ENCODE peak calls at places on chromosomes 6 and 20, in nine cellular contexts. One of them, this sample, is unnamed.

GRCh38 chr6:120735641-120736040 is 598.6 kb downstream of the TBC1D32 start:
- DNase-seq in fibroblast of pulmonary artery: peak
- DNase-seq in CD8-positive, alpha-beta T cell: no peak
- DNase-seq in neural progenitor cell: no peak
- DNase-seq in left ventricle myocardium inferior: no peak
- DNase-seq in hepatocyte: no peak
- DNase-seq in HFFc6: no peak
- DNase-seq in psoas muscle: no peak
- DNase-seq in fibroblast of lung: no peak
- DNase-seq in this sample: no peak

GRCh38 chr6:18081025-18081668 is 41.3 kb downstream of the NHLRC1 start:
- DNase-seq in HFFc6: no peak
- DNase-seq in left ventricle myocardium inferior: no peak
- DNase-seq in neural progenitor cell: no peak
- DNase-seq in psoas muscle: no peak
- DNase-seq in hepatocyte: no peak
- DNase-seq in fibroblast of lung: no peak
- DNase-seq in fibroblast of pulmonary artery: peak
- DNase-seq in CD8-positive, alpha-beta T cell: no peak
- DNase-seq in this sample: no peak

GRCh38 chr6:165117121-165117520 is 192.3 kb downstream of the C6orf118 start:
- DNase-seq in hepatocyte: no peak
- DNase-seq in left ventricle myocardium inferior: no peak
- DNase-seq in psoas muscle: no peak
- DNase-seq in HFFc6: no peak
- DNase-seq in neural progenitor cell: no peak
- DNase-seq in fibroblast of pulmonary artery: no peak
- DNase-seq in CD8-positive, alpha-beta T cell: no peak
- DNase-seq in fibroblast of lung: no peak
- DNase-seq in this sample: no peak

GRCh38 chr20:2902818-2903217 is 29.5 kb downstream of the PTPRA start:
- DNase-seq in fibroblast of pulmonary artery: no peak
- DNase-seq in psoas muscle: no peak
- DNase-seq in neural progenitor cell: no peak
- DNase-seq in left ventricle myocardium inferior: no peak
- DNase-seq in HFFc6: no peak
- DNase-seq in CD8-positive, alpha-beta T cell: no peak
- DNase-seq in fibroblast of lung: no peak
- DNase-seq in hepatocyte: no peak
- DNase-seq in this sample: no peak

GRCh38 chr6:155778336-155778735 is 322.7 kb upstream of the NOX3 start:
- DNase-seq in psoas muscle: no peak
- DNase-seq in left ventricle myocardium inferior: no peak
- DNase-seq in HFFc6: no peak
- DNase-seq in fibroblast of pulmonary artery: no peak
- DNase-seq in CD8-positive, alpha-beta T cell: no peak
- DNase-seq in hepatocyte: no peak
- DNase-seq in fibroblast of lung: no peak
- DNase-seq in neural progenitor cell: no peak
- DNase-seq in this sample: no peak

GRCh38 chr20:4090756-4091331 is 75.5 kb upstream of the RNF24 start:
- DNase-seq in HFFc6: peak
- DNase-seq in left ventricle myocardium inferior: no peak
- DNase-seq in neural progenitor cell: no peak
- DNase-seq in fibroblast of pulmonary artery: peak
- DNase-seq in CD8-positive, alpha-beta T cell: peak
- DNase-seq in hepatocyte: peak
- DNase-seq in psoas muscle: no peak
- DNase-seq in fibroblast of lung: peak
- DNase-seq in this sample: no peak

GRCh38 chr20:48944663-48945297 is 23.3 kb downstream of the ARFGEF2 start:
- DNase-seq in HFFc6: no peak
- DNase-seq in fibroblast of lung: no peak
- DNase-seq in neural progenitor cell: no peak
- DNase-seq in CD8-positive, alpha-beta T cell: no peak
- DNase-seq in left ventricle myocardium inferior: no peak
- DNase-seq in fibroblast of pulmonary artery: no peak
- DNase-seq in psoas muscle: no peak
- DNase-seq in hepatocyte: no peak
- DNase-seq in this sample: no peak

GRCh38 chr20:6765469-6766058 is 1.9 kb upstream of the BMP2 start:
- DNase-seq in psoas muscle: no peak
- DNase-seq in neural progenitor cell: peak
- DNase-seq in fibroblast of lung: peak
- DNase-seq in CD8-positive, alpha-beta T cell: no peak
- DNase-seq in fibroblast of pulmonary artery: peak
- DNase-seq in HFFc6: peak
- DNase-seq in left ventricle myocardium inferior: no peak
- DNase-seq in hepatocyte: peak
- DNase-seq in this sample: peak

GRCh38 chr6:152387091-152387490 is 250.1 kb downstream of the SYNE1 start:
- DNase-seq in HFFc6: no peak
- DNase-seq in neural progenitor cell: no peak
- DNase-seq in fibroblast of pulmonary artery: no peak
- DNase-seq in CD8-positive, alpha-beta T cell: no peak
- DNase-seq in hepatocyte: no peak
- DNase-seq in psoas muscle: no peak
- DNase-seq in fibroblast of lung: no peak
- DNase-seq in left ventricle myocardium inferior: no peak
- DNase-seq in this sample: no peak

GRCh38 chr6:164048840-164049239 is 634.3 kb downstream of the QKI start:
- DNase-seq in psoas muscle: no peak
- DNase-seq in fibroblast of pulmonary artery: peak
- DNase-seq in neural progenitor cell: no peak
- DNase-seq in CD8-positive, alpha-beta T cell: no peak
- DNase-seq in left ventricle myocardium inferior: no peak
- DNase-seq in fibroblast of lung: no peak
- DNase-seq in HFFc6: no peak
- DNase-seq in hepatocyte: peak
- DNase-seq in this sample: no peak

GRCh38 chr6:40806479-40806878 is 219.3 kb upstream of the LRFN2 start:
- DNase-seq in hepatocyte: peak
- DNase-seq in left ventricle myocardium inferior: no peak
- DNase-seq in neural progenitor cell: no peak
- DNase-seq in fibroblast of lung: no peak
- DNase-seq in HFFc6: peak
- DNase-seq in psoas muscle: no peak
- DNase-seq in CD8-positive, alpha-beta T cell: no peak
- DNase-seq in fibroblast of pulmonary artery: no peak
- DNase-seq in this sample: no peak

GRCh38 chr20:1264727-1265126 is 1.4 kb upstream of the SNPH start:
- DNase-seq in HFFc6: no peak
- DNase-seq in neural progenitor cell: peak
- DNase-seq in fibroblast of pulmonary artery: no peak
- DNase-seq in CD8-positive, alpha-beta T cell: no peak
- DNase-seq in fibroblast of lung: no peak
- DNase-seq in hepatocyte: no peak
- DNase-seq in left ventricle myocardium inferior: no peak
- DNase-seq in psoas muscle: no peak
- DNase-seq in this sample: no peak

GRCh38 chr6:85186546-85187170 is 263.2 kb upstream of the NT5E start:
- DNase-seq in fibroblast of lung: peak
- DNase-seq in neural progenitor cell: no peak
- DNase-seq in fibroblast of pulmonary artery: peak
- DNase-seq in CD8-positive, alpha-beta T cell: no peak
- DNase-seq in hepatocyte: no peak
- DNase-seq in psoas muscle: no peak
- DNase-seq in left ventricle myocardium inferior: no peak
- DNase-seq in HFFc6: no peak
- DNase-seq in this sample: no peak

GRCh38 chr6:117110146-117110545 is 155.2 kb upstream of the VGLL2 start:
- DNase-seq in fibroblast of lung: no peak
- DNase-seq in CD8-positive, alpha-beta T cell: no peak
- DNase-seq in left ventricle myocardium inferior: no peak
- DNase-seq in hepatocyte: no peak
- DNase-seq in HFFc6: no peak
- DNase-seq in neural progenitor cell: no peak
- DNase-seq in psoas muscle: no peak
- DNase-seq in fibroblast of pulmonary artery: no peak
- DNase-seq in this sample: no peak

DNA sequence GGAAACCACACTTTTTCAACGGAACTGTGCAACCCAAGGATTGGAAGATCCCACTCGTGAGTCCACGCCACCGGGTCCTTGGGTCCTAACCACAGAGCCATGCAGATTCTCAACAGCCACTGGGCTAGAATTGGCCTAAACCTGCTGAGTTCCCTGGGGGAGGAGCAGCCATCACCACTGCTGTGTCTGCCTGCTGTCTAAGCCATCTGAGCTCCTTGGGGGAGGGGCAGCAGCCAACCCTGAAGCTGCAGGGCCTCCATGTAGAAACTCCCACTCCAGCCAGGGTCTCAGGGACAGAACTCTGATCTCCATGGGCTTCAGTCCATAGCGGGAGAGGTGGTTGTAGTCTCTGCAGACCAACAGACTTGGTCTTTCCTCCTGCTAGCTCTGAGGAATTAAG is 154.6 kb upstream of the VGLL2 start:
- DNase-seq in left ventricle myocardium inferior: no peak
- DNase-seq in HFFc6: no peak
- DNase-seq in fibroblast of lung: no peak
- DNase-seq in fibroblast of pulmonary artery: no peak
- DNase-seq in hepatocyte: no peak
- DNase-seq in CD8-positive, alpha-beta T cell: no peak
- DNase-seq in neural progenitor cell: no peak
- DNase-seq in psoas muscle: peak
- DNase-seq in this sample: no peak
- TF ChIP-seq CTCF in left ventricle myocardium inferior: no peak
- TF ChIP-seq CTCF in HFFc6: no peak
- TF ChIP-seq CTCF in fibroblast of lung: no peak
- TF ChIP-seq CTCF in fibroblast of pulmonary artery: no peak
- TF ChIP-seq CTCF in hepatocyte: no peak
- TF ChIP-seq CTCF in CD8-positive, alpha-beta T cell: no peak
- TF ChIP-seq CTCF in neural progenitor cell: no peak
- TF ChIP-seq CTCF in psoas muscle: no peak
- TF ChIP-seq CTCF in this sample: no peak

DNA sequence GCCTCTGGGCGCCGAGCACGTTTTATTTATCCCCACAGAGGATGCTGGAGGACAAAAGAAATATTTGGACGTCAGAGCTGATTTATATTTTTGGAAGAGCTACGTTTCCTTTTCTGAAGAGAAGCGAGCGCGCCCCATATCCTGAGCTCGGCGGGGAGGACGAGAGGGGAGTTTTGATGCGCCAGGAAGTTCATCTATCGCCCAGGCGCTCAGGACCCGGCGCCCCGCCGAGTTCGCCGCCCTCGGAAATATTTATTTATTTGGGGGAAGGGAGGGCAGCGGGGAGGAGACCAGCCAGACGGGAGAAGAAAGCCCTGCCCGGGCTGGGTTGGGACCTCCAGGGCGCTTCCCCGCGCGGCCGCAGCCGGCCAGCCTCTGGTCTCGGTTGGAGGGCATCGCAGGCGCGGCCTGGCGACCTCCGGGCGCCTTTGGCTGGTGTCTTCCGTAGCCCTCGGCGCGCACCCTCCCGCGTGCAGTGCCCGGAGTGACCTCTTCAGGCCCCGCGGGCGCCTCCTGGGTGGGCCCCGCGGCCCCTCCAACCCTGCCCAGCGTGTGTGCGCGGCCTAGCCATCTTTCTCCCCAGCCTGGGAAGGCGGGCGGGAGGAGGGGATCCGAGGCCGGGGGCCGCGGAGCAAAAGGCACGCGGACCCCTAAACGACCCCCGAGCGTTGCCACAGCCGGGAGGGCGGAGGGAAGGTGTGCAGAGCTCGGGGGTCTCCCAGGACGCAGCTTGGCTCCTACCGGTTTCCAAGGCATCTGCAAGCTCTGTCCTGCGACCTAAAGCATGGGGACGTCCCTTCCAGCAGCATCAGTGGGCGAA is 5.4 kb upstream of the FOXF2 start:
- DNase-seq in psoas muscle: no peak
- DNase-seq in fibroblast of lung: peak
- DNase-seq in fibroblast of pulmonary artery: no peak
- DNase-seq in neural progenitor cell: peak
- DNase-seq in hepatocyte: peak
- DNase-seq in HFFc6: no peak
- DNase-seq in CD8-positive, alpha-beta T cell: no peak
- DNase-seq in left ventricle myocardium inferior: no peak
- DNase-seq in this sample: no peak
- TF ChIP-seq CTCF in psoas muscle: no peak
- TF ChIP-seq CTCF in fibroblast of lung: no peak
- TF ChIP-seq CTCF in fibroblast of pulmonary artery: no peak
- TF ChIP-seq CTCF in neural progenitor cell: no peak
- TF ChIP-seq CTCF in hepatocyte: no peak
- TF ChIP-seq CTCF in HFFc6: no peak
- TF ChIP-seq CTCF in CD8-positive, alpha-beta T cell: no peak
- TF ChIP-seq CTCF in left ventricle myocardium inferior: no peak
- TF ChIP-seq CTCF in this sample: no peak

DNA sequence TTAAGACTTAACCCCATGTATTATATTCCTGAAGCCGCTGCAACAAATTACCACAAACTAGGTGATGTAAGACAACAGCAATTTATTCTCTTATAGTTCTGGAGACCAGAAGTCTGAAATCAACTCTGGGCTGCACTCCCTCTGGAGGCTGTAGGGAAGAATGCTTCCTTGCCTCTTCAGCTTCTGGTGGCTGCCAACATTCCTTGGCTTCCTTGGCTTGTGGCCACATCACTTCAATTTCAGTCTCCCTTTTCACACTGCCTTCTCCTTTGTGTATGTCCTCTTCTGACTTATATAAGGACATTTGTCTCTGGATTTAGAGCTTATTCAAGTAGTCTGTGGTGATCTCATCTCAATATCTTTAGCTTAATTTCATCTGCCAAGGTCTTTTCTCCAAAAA is 141.6 kb downstream of the DHX35 start:
- DNase-seq in fibroblast of pulmonary artery: peak
- DNase-seq in hepatocyte: no peak
- DNase-seq in fibroblast of lung: peak
- DNase-seq in psoas muscle: no peak
- DNase-seq in HFFc6: no peak
- DNase-seq in CD8-positive, alpha-beta T cell: no peak
- DNase-seq in neural progenitor cell: no peak
- DNase-seq in left ventricle myocardium inferior: no peak
- DNase-seq in this sample: no peak
- TF ChIP-seq CTCF in fibroblast of pulmonary artery: peak
- TF ChIP-seq CTCF in hepatocyte: no peak
- TF ChIP-seq CTCF in fibroblast of lung: peak
- TF ChIP-seq CTCF in psoas muscle: no peak
- TF ChIP-seq CTCF in HFFc6: peak
- TF ChIP-seq CTCF in CD8-positive, alpha-beta T cell: no peak
- TF ChIP-seq CTCF in neural progenitor cell: no peak
- TF ChIP-seq CTCF in left ventricle myocardium inferior: no peak
- TF ChIP-seq CTCF in this sample: no peak

DNA sequence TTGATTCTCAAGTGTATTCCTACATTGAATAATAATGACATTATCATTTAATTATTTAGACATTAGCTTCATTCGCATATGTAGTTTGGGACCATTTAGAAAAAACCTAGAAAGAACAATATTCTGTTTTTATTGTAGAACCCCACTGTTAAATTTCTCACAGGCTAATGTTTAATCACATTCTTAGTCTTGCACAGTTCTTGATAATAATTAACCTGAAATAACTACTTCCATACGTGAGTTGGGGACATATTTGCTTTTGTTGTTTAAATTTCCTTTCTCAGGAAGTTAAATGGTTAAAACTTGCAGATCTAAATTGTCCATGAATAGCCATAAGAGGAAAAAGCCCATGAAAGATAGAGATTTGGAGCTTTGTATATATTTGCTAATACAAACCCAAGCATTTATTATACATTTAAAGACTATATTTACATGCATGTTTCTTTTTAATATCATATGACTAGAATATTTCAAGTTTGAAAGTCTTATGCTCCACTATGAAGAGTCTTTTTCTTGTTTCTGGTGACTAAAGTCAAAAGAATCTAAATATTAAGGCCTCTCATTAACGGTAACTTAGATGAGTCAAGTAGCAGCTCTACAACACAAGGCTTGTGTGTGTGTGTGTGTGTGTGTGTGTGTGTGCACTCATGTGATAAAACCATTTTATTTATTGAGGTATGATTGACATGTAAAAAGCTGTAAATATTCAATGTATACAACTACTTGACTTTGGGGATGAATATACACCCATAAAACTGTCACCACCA is 275.4 kb downstream of the TFAP2B start:
- DNase-seq in CD8-positive, alpha-beta T cell: no peak
- DNase-seq in HFFc6: no peak
- DNase-seq in fibroblast of lung: no peak
- DNase-seq in left ventricle myocardium inferior: no peak
- DNase-seq in hepatocyte: no peak
- DNase-seq in fibroblast of pulmonary artery: no peak
- DNase-seq in neural progenitor cell: no peak
- DNase-seq in psoas muscle: no peak
- DNase-seq in this sample: no peak
- TF ChIP-seq CTCF in CD8-positive, alpha-beta T cell: no peak
- TF ChIP-seq CTCF in HFFc6: no peak
- TF ChIP-seq CTCF in fibroblast of lung: no peak
- TF ChIP-seq CTCF in left ventricle myocardium inferior: no peak
- TF ChIP-seq CTCF in hepatocyte: no peak
- TF ChIP-seq CTCF in fibroblast of pulmonary artery: no peak
- TF ChIP-seq CTCF in neural progenitor cell: no peak
- TF ChIP-seq CTCF in psoas muscle: no peak
- TF ChIP-seq CTCF in this sample: no peak